ENCODE peak calls at places on chromosomes 7 and 10, in four cellular contexts. D is GM04504, C is A549, L is T-helper 2 cell. I is an unnamed sample.

GRCh38 chr7:150357277-150357676 is 11.3 kb upstream of the REPIN1 start:
- DNase-seq in D (no peak), C (no peak), L (peak; percentile 36), I (no peak)

GRCh38 chr10:112713411-112713810 is 236.6 kb upstream of the TCF7L2 start:
- DNase-seq in D (no peak), C (no peak), L (no peak), I (no peak)

GRCh38 chr10:13831711-13832110 is 244.9 kb downstream of the PRPF18 start:
- DNase-seq in D (no peak), C (no peak), L (no peak), I (no peak)

GRCh38 chr10:18545626-18546025 is 105.8 kb downstream of the NSUN6 start:
- DNase-seq in D (peak; percentile 6), C (no peak), L (no peak), I (no peak)

GRCh38 chr10:133082685-133083421 is 4.9 kb upstream of the ADGRA1 start:
- DNase-seq in D (no peak), C (no peak), L (no peak), I (no peak)

GRCh38 chr10:87844837-87845623 is 18.3 kb downstream of the KLLN start:
- DNase-seq in D (no peak), C (no peak), L (no peak), I (peak; percentile 9)

GRCh38 chr10:121129266-121129665 is 278.1 kb downstream of the WDR11 start:
- DNase-seq in D (no peak), C (no peak), L (no peak), I (no peak)

GRCh38 chr10:43108951-43109350 is 29.3 kb upstream of the CSGALNACT2 start:
- DNase-seq in D (no peak), C (no peak), L (no peak), I (no peak)

GRCh38 chr7:131007439-131008330 is 273.7 kb upstream of the KLF14 start:
- DNase-seq in D (peak; percentile 60), C (peak; percentile 79), L (peak; percentile 33), I (peak; percentile 70)

GRCh38 chr7:43022008-43022407 is 89.8 kb downstream of the MRPL32 start:
- DNase-seq in D (no peak), C (no peak), L (no peak), I (no peak)

GRCh38 chr10:70265032-70265689 is 18.6 kb downstream of the NPFFR1 start:
- DNase-seq in D (no peak), C (no peak), L (no peak), I (peak; percentile 61)

GRCh38 chr10:122592161-122592560 is 31.6 kb downstream of the DMBT1 start:
- DNase-seq in D (no peak), C (no peak), L (no peak), I (no peak)

GRCh38 chr7:95394370-95394769 is 1.8 kb downstream of the PON3 start:
- DNase-seq in D (no peak), C (no peak), L (no peak), I (no peak)

GRCh38 chr10:124911124-124912051 is 30.5 kb upstream of the ZRANB1 start:
- DNase-seq in D (peak; percentile 45), C (no peak), L (no peak), I (no peak)

GRCh38 chr7:30196408-30196807 is 61.6 kb downstream of the MTURN start:
- DNase-seq in D (no peak), C (no peak), L (no peak), I (no peak)

GRCh38 chr7:55019329-55019690 is 493 bp downstream of the EGFR start:
- DNase-seq in D (no peak), C (peak; percentile 43), L (no peak), I (no peak)

GRCh38 chr7:115009736-115010435 is 88.0 kb downstream of the MDFIC start:
- DNase-seq in D (peak; percentile 58), C (no peak), L (no peak), I (no peak)

GRCh38 chr7:121041516-121042148 is 53.1 kb downstream of the CPED1 start:
- DNase-seq in D (no peak), C (no peak), L (no peak), I (no peak)

GRCh38 chr7:7176421-7177043 is 5.8 kb upstream of the C1GALT1 start:
- DNase-seq in D (peak; percentile 58), C (peak; percentile 33), L (no peak), I (peak; percentile 81)

GRCh38 chr10:86968271-86968993 is at the start of gene ADIRF:
- DNase-seq in D (no peak), C (no peak), L (no peak), I (no peak)

GRCh38 chr10:974785-975074 is 13.5 kb upstream of the GTPBP4 start:
- DNase-seq in D (no peak), C (no peak), L (no peak), I (no peak)

GRCh38 chr10:6123467-6124042 is 34.7 kb downstream of the RBM17 start:
- DNase-seq in D (no peak), C (no peak), L (no peak), I (no peak)

GRCh38 chr7:46539892-46540483 is 618.9 kb upstream of the IGFBP3 start:
- DNase-seq in D (no peak), C (no peak), L (no peak), I (no peak)

GRCh38 chr10:44593952-44594351 is 209.1 kb upstream of the CXCL12 start:
- DNase-seq in D (no peak), C (no peak), L (no peak), I (no peak)

GRCh38 chr7:82755705-82756551 is 312.4 kb upstream of the CACNA2D1 start:
- DNase-seq in D (peak; percentile 29), C (no peak), L (no peak), I (no peak)

GRCh38 chr10:102267748-102268147 is 22.4 kb downstream of the GBF1 start:
- DNase-seq in D (peak; percentile 36), C (no peak), L (no peak), I (no peak)

GRCh38 chr10:13376297-13376696 is 28.2 kb upstream of the SEPHS1 start:
- DNase-seq in D (no peak), C (no peak), L (no peak), I (no peak)

GRCh38 chr10:75013007-75013406 is 98.4 kb upstream of the SAMD8 start:
- DNase-seq in D (no peak), C (no peak), L (no peak), I (no peak)

GRCh38 chr7:79741684-79742083 is 288.2 kb upstream of the MAGI2 start:
- DNase-seq in D (no peak), C (no peak), L (no peak), I (no peak)